ENCODE peak calls at places on chromosomes 7 and 10, in seven cellular contexts. L, V, Y, B, W, M and K are unnamed samples.

GRCh38 chr10:60896033-60896432 is 48.0 kb downstream of the RHOBTB1 start:
- DNase-seq in L (no peak), V (no peak), Y (no peak), B (no peak), W (no peak), M (peak; percentile 82), K (no peak)

GRCh38 chr7:368651-369475 is 78.9 kb downstream of the FOXL3 start:
- DNase-seq in L (no peak), V (no peak), Y (no peak), B (no peak), W (no peak), M (no peak), K (no peak)

GRCh38 chr7:150962743-150963399 is 15.2 kb downstream of the KCNH2 start:
- DNase-seq in L (no peak), V (no peak), Y (peak; percentile 64), B (no peak), W (peak; percentile 81), M (peak; percentile 37), K (peak; percentile 89)

GRCh38 chr7:33853361-33854062 is 51.8 kb upstream of the BMPER start:
- DNase-seq in L (no peak), V (no peak), Y (no peak), B (peak; percentile 84), W (no peak), M (peak; percentile 93), K (no peak)

GRCh38 chr10:48760983-48761382 is 76.3 kb downstream of the WDFY4 start:
- DNase-seq in L (no peak), V (no peak), Y (no peak), B (no peak), W (no peak), M (no peak), K (no peak)

GRCh38 chr7:150451833-150452431 is 1.5 kb downstream of the GIMAP8 start:
- DNase-seq in L (no peak), V (no peak), Y (peak; percentile 26), B (no peak), W (no peak), M (no peak), K (no peak)

GRCh38 chr10:118721005-118721876 is 33.5 kb downstream of the CACUL1 start:
- DNase-seq in L (peak; percentile 37), V (peak; percentile 1), Y (peak; percentile 70), B (peak; percentile 31), W (peak; percentile 39), M (peak; percentile 62), K (peak; percentile 45)

GRCh38 chr7:15685358-15686181 is 913 bp downstream of the MEOX2 start:
- DNase-seq in L (no peak), V (peak; percentile 60), Y (no peak), B (no peak), W (no peak), M (peak; percentile 34), K (no peak)

GRCh38 chr7:141045126-141045841 is 28.6 kb upstream of the TMEM178B start:
- DNase-seq in L (no peak), V (no peak), Y (no peak), B (no peak), W (no peak), M (peak; percentile 29), K (no peak)

GRCh38 chr10:69090687-69091450 is 3.0 kb downstream of the SRGN start:
- DNase-seq in L (no peak), V (no peak), Y (no peak), B (no peak), W (no peak), M (no peak), K (no peak)

GRCh38 chr10:44703241-44704155 is 207.6 kb upstream of the TMEM72 start:
- DNase-seq in L (no peak), V (no peak), Y (no peak), B (peak; percentile 58), W (no peak), M (peak; percentile 75), K (no peak)

GRCh38 chr10:107671968-107672367 is 507.5 kb upstream of the SORCS1 start:
- DNase-seq in L (no peak), V (no peak), Y (no peak), B (no peak), W (no peak), M (no peak), K (no peak)

GRCh38 chr7:49980414-49980813 is 112.6 kb downstream of the ZPBP start:
- DNase-seq in L (no peak), V (no peak), Y (no peak), B (no peak), W (no peak), M (no peak), K (no peak)

GRCh38 chr10:43595739-43596298 is 10.4 kb upstream of the ZNF485 start:
- DNase-seq in L (no peak), V (no peak), Y (no peak), B (no peak), W (no peak), M (no peak), K (no peak)